ENCODE peak calls at places on chromosome 22, in four cellular contexts. A, O, G and J are unnamed samples.

GRCh38 chr22:49302530-49302929 is 525.1 kb downstream of the BRD1 start:
- DNase-seq in O (no peak), G (no peak), A (no peak), J (peak; percentile 10)

GRCh38 chr22:31210830-31211503 is 1.1 kb upstream of the LIMK2 start:
- DNase-seq in O (no peak), A (no peak), G (no peak), J (no peak)

GRCh38 chr22:39946571-39947407 is 13.4 kb upstream of the TMA7B start:
- DNase-seq in O (no peak), G (no peak), A (no peak), J (peak; percentile 81)

GRCh38 chr22:32810241-32811133 is 9.0 kb downstream of the TIMP3 start:
- DNase-seq in A (no peak), G (no peak), O (peak; percentile 71), J (no peak)

GRCh38 chr22:44214187-44214586 is 33.5 kb downstream of the PARVG start:
- DNase-seq in A (no peak), O (no peak), G (no peak), J (no peak)

GRCh38 chr22:23453277-23453676 is 126.8 kb downstream of the IGLL1 start:
- DNase-seq in A (no peak), O (no peak), G (no peak), J (no peak)

GRCh38 chr22:21768435-21768834 is 32.8 kb upstream of the YPEL1 start:
- DNase-seq in A (no peak), G (no peak), O (no peak), J (no peak)

GRCh38 chr22:39454385-39454871 is 2.4 kb upstream of the MGAT3 start:
- DNase-seq in A (peak; percentile 22), G (no peak), O (peak; percentile 51), J (peak; percentile 58)

GRCh38 chr22:45934659-45935341 is 42.2 kb downstream of the WNT7B start:
- DNase-seq in G (peak; percentile 98), O (peak; percentile 84), A (peak; percentile 84), J (peak; percentile 31)

GRCh38 chr22:30192427-30192826 is 54.1 kb downstream of the LIF start:
- DNase-seq in G (peak; percentile 20), O (no peak), A (no peak), J (no peak)